ENCODE peak calls at places on chromosomes 11 and 22, in nine cellular contexts. Q is spleen, P is lower leg skin, N is colonic mucosa, W is left ventricle myocardium inferior, A is endothelial cell of umbilical vein, T is AG09309, V is GM06990, G is HFF-Myc. O is an unnamed sample.

GRCh38 chr22:23583836-23584235 is 3.7 kb upstream of the IGLL1 start:
- DNase-seq in Q (no peak), P (no peak), N (no peak), W (no peak), A (no peak), T (no peak), V (no peak), G (no peak), O (no peak)

GRCh38 chr22:38309614-38310517 is 7.4 kb downstream of the CSNK1E start:
- DNase-seq in Q (peak), P (no peak), N (no peak), W (no peak), A (no peak), T (no peak), V (no peak), G (no peak), O (no peak)

GRCh38 chr11:99911116-99911515 is 776.0 kb upstream of the ARHGAP42 start:
- DNase-seq in Q (no peak), P (no peak), N (no peak), W (no peak), A (no peak), T (no peak), V (no peak), G (no peak), O (no peak)

GRCh38 chr11:123434262-123434661 is 4.2 kb downstream of the GRAMD1B start:
- DNase-seq in Q (no peak), P (peak), N (no peak), W (no peak), A (peak), T (no peak), V (no peak), G (no peak), O (no peak)

GRCh38 chr22:23591203-23591791 is 11.2 kb upstream of the IGLL1 start:
- DNase-seq in Q (peak), P (no peak), N (peak), W (peak), A (peak), T (peak), V (peak), G (no peak), O (no peak)

GRCh38 chr11:79274636-79275315 is 166.1 kb downstream of the TENM4 start:
- DNase-seq in Q (no peak), P (peak), N (no peak), W (no peak), A (no peak), T (peak), V (no peak), G (peak), O (no peak)

GRCh38 chr22:36238348-36239149 is 778 bp downstream of the APOL2 start:
- DNase-seq in Q (peak), P (peak), N (peak), W (no peak), A (peak), T (no peak), V (no peak), G (no peak), O (no peak)

GRCh38 chr11:34250732-34251639 is 106.8 kb downstream of the ABTB2 start:
- DNase-seq in Q (peak), P (peak), N (peak), W (peak), A (peak), T (no peak), V (peak), G (no peak), O (peak)

GRCh38 chr11:126510621-126511370 is 155.3 kb downstream of the ST3GAL4 start:
- DNase-seq in Q (peak), P (no peak), N (no peak), W (no peak), A (no peak), T (no peak), V (no peak), G (no peak), O (no peak)

GRCh38 chr11:121024989-121025388 is 1.1 kb downstream of the TBCEL start:
- DNase-seq in Q (no peak), P (no peak), N (no peak), W (no peak), A (no peak), T (no peak), V (no peak), G (no peak), O (no peak)

GRCh38 chr11:44017443-44018126 is 30.2 kb upstream of the ACCSL start:
- DNase-seq in Q (no peak), P (peak), N (no peak), W (no peak), A (no peak), T (no peak), V (no peak), G (no peak), O (no peak)

DNA sequence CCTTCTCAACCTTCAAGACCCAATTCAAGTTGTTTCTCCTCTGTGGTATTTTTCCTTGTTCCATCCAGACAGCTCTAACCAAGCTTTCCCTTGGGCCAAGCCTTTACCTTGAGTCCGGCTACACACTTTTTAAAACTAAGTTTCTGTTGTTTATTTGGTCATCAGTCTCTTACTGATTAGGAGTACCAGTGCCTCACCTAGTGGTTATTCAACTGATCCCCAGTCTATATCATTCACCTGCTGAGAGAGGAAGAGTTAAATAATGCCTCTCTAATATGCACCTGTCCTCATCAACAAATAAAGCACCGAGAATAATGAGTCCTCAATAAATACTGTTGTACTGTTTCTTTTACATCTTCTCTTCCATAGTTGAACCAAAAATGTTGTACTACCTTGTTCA is 160.8 kb downstream of the MSANTD4 start:
- DNase-seq in Q (no peak), P (no peak), N (no peak), W (no peak), A (peak), T (no peak), V (no peak), G (no peak), O (no peak)
- TF ChIP-seq CTCF in Q (no peak), P (no peak), N (no peak), W (no peak), A (peak), T (no peak), V (peak), G (no peak), O (peak)

GRCh38 chr11:69280994-69281393 is 13.0 kb upstream of the MYEOV start:
- DNase-seq in Q (peak), P (no peak), N (no peak), W (no peak), A (no peak), T (peak), V (no peak), G (no peak), O (peak)
- H3K4me3 ChIP-seq in Q (no peak), P (no peak), N (no peak), W (no peak), A (no peak), T (no peak), V (no peak), G (no peak), O (no peak)

GRCh38 chr11:94034207-94034606 is 13.1 kb downstream of the HEPHL1 start:
- DNase-seq in Q (no peak), P (no peak), N (no peak), W (no peak), A (no peak), T (no peak), V (no peak), G (no peak), O (no peak)

GRCh38 chr11:94032725-94033124 is 11.6 kb downstream of the HEPHL1 start:
- DNase-seq in Q (no peak), P (no peak), N (no peak), W (no peak), A (no peak), T (no peak), V (no peak), G (no peak), O (no peak)

GRCh38 chr11:94032066-94032465 is 10.9 kb downstream of the HEPHL1 start:
- DNase-seq in Q (no peak), P (no peak), N (no peak), W (peak), A (no peak), T (no peak), V (no peak), G (no peak), O (no peak)

GRCh38 chr11:94031625-94032024 is 10.5 kb downstream of the HEPHL1 start:
- DNase-seq in Q (no peak), P (no peak), N (no peak), W (no peak), A (no peak), T (no peak), V (no peak), G (no peak), O (no peak)

GRCh38 chr11:94036096-94036495 is 14.9 kb downstream of the HEPHL1 start:
- DNase-seq in Q (no peak), P (no peak), N (no peak), W (no peak), A (no peak), T (no peak), V (no peak), G (no peak), O (no peak)
- TF ChIP-seq CTCF in Q (no peak), P (no peak), N (no peak), W (no peak), A (no peak), T (no peak), V (no peak), G (no peak), O (no peak)

GRCh38 chr22:50603511-50604255 is 3.1 kb downstream of the MAPK8IP2 start:
- DNase-seq in Q (no peak), P (no peak), N (no peak), W (no peak), A (no peak), T (no peak), V (no peak), G (no peak), O (peak)

GRCh38 chr22:50604623-50605348 is 4.2 kb downstream of the MAPK8IP2 start:
- DNase-seq in Q (peak), P (no peak), N (no peak), W (no peak), A (no peak), T (no peak), V (no peak), G (no peak), O (peak)

GRCh38 chr22:50602338-50602700 is 1.7 kb downstream of the MAPK8IP2 start:
- DNase-seq in Q (no peak), P (no peak), N (no peak), W (no peak), A (no peak), T (no peak), V (no peak), G (no peak), O (no peak)

GRCh38 chr22:50605349-50606074 is 4.9 kb downstream of the MAPK8IP2 start:
- DNase-seq in Q (peak), P (no peak), N (no peak), W (no peak), A (no peak), T (no peak), V (no peak), G (no peak), O (peak)

GRCh38 chr22:50604256-50604580 is 3.6 kb downstream of the MAPK8IP2 start:
- DNase-seq in Q (peak), P (no peak), N (no peak), W (no peak), A (no peak), T (no peak), V (no peak), G (no peak), O (no peak)
- H3K4me3 ChIP-seq in Q (no peak), P (no peak), N (no peak), W (no peak), A (no peak), T (no peak), V (no peak), G (no peak), O (no peak)

DNA sequence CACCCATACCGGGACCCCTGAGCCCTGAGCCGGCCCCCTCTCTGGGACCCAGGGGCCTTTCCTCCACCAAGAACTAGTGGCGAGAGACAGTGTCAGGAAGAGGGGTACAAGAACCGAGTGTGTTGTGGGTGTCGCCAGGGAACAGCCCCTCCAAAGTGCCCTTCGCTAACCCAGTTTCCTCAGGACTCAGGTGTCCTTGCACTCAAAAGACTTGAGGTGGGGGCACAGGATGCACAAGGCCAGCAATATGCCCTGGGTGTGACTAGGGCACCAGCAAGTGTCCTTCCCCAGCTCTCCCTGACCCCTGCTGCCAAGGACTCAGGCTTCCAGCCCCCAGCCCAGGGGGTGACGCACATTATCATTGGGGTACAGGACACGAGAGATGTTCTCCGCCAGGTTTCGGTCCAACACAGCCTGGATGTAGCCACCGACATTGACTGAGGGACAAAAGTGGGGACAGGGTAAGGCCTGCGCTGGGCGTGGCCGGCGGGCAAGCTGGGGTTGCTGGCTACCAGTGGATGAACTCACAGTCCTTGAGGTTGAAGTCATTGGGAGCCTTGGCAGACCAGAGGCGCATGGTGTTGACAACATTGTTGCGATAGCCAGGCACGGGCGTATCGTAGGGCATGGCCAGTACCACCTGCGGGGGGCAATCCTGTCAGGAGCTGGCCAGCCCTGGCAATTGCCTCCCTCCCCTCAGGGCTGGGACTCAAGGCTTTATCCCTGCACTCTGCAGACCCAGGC is 4.7 kb downstream of the PYGM start:
- DNase-seq in Q (peak), P (no peak), N (no peak), W (no peak), A (no peak), T (no peak), V (no peak), G (no peak), O (peak)
- TF ChIP-seq CTCF in Q (no peak), P (no peak), N (no peak), W (no peak), A (no peak), T (no peak), V (no peak), G (no peak), O (no peak)

GRCh38 chr22:47115921-47116320 is 353.5 kb downstream of the TBC1D22A start:
- DNase-seq in Q (no peak), P (peak), N (no peak), W (no peak), A (no peak), T (no peak), V (no peak), G (no peak), O (no peak)

GRCh38 chr22:47119181-47119580 is 356.7 kb downstream of the TBC1D22A start:
- DNase-seq in Q (no peak), P (no peak), N (no peak), W (no peak), A (no peak), T (no peak), V (no peak), G (no peak), O (no peak)

GRCh38 chr22:47115518-47115890 is 353.1 kb downstream of the TBC1D22A start:
- DNase-seq in Q (no peak), P (peak), N (no peak), W (no peak), A (no peak), T (no peak), V (no peak), G (no peak), O (no peak)

GRCh38 chr22:47114813-47115517 is 352.5 kb downstream of the TBC1D22A start:
- DNase-seq in Q (no peak), P (peak), N (no peak), W (no peak), A (no peak), T (no peak), V (no peak), G (no peak), O (no peak)

DNA sequence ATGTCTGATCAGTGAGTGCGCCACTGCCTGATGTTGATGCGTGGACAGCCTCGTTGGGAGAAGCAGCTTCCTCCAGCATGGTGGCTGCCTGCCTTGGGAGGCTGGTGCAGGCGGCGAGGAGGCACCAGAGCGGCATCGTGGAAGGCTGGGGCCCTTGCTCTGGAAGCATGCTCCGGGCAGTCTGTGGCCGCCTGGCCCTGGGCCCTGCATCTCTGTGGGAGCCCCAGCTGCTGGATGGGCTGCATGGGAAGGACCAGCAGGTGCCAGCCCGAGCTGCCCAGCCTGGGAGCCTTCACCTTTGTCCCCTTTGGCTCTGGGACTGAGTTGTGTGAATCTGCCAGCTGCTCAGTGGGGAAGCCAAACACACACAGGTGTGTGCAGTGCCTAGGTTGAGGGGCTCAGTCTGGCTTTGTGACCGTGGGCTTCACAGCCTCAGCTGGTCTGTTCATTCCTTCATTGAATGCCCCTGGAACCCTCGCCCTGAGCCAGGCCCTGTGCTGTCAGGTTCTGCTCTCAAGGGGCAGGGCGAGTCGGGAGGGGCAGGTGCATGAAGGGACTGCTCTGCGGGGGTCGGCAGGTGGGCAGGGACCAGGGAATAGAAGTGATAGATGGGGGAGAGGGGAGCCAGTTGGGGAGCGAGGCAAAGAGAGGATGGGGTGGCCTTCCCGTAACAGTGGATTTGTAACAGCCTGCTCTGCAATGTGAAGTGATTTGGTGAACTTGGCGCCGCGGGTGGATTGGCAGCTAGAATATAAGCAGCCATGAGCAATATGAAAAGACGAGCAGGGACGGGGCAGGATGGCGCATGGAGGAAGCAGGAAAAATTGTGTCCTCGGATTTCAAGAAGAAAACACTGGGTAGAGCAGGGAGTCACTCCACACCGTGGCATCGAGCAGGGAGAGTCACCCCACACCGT is 354.2 kb downstream of the TBC1D22A start:
- DNase-seq in Q (no peak), P (no peak), N (no peak), W (no peak), A (no peak), T (no peak), V (no peak), G (no peak), O (no peak)
- H3K4me3 ChIP-seq in Q (no peak), P (no peak), N (no peak), W (no peak), A (no peak), T (no peak), V (no peak), G (no peak), O (no peak)

GRCh38 chr11:47946682-47947575 is 33.4 kb upstream of the PTPRJ start:
- DNase-seq in Q (peak), P (peak), N (peak), W (peak), A (peak), T (peak), V (no peak), G (peak), O (peak)

GRCh38 chr11:47955356-47955755 is 25.0 kb upstream of the PTPRJ start:
- DNase-seq in Q (no peak), P (no peak), N (no peak), W (no peak), A (no peak), T (no peak), V (no peak), G (no peak), O (no peak)

GRCh38 chr11:47944555-47945128 is 35.7 kb upstream of the PTPRJ start:
- DNase-seq in Q (no peak), P (no peak), N (no peak), W (no peak), A (no peak), T (no peak), V (no peak), G (no peak), O (no peak)

GRCh38 chr11:47948137-47948536 is 32.2 kb upstream of the PTPRJ start:
- DNase-seq in Q (no peak), P (no peak), N (no peak), W (no peak), A (no peak), T (no peak), V (no peak), G (no peak), O (no peak)

GRCh38 chr11:47950396-47950795 is 30.0 kb upstream of the PTPRJ start:
- DNase-seq in Q (peak), P (no peak), N (no peak), W (no peak), A (no peak), T (no peak), V (peak), G (no peak), O (no peak)
- TF ChIP-seq CTCF in Q (no peak), P (no peak), N (no peak), W (no peak), A (no peak), T (no peak), V (no peak), G (no peak), O (no peak)

GRCh38 chr11:76260296-76260695 is 54.0 kb upstream of the WNT11 start:
- DNase-seq in Q (no peak), P (no peak), N (no peak), W (no peak), A (no peak), T (no peak), V (no peak), G (no peak), O (no peak)
- H3K4me3 ChIP-seq in Q (no peak), P (no peak), N (no peak), W (no peak), A (no peak), T (no peak), V (no peak), G (no peak), O (no peak)

GRCh38 chr22:18999416-18999815 is 63.3 kb upstream of the PRODH start:
- DNase-seq in Q (no peak), P (peak), N (no peak), W (no peak), A (no peak), T (no peak), V (no peak), G (no peak), O (no peak)

GRCh38 chr22:18997925-18998315 is 61.8 kb upstream of the PRODH start:
- DNase-seq in Q (no peak), P (peak), N (no peak), W (no peak), A (no peak), T (no peak), V (no peak), G (no peak), O (no peak)

GRCh38 chr22:19001204-19001603 is 65.1 kb upstream of the PRODH start:
- DNase-seq in Q (no peak), P (peak), N (no peak), W (no peak), A (no peak), T (no peak), V (no peak), G (no peak), O (no peak)

GRCh38 chr22:18997306-18997924 is 61.3 kb upstream of the PRODH start:
- DNase-seq in Q (no peak), P (peak), N (no peak), W (no peak), A (no peak), T (no peak), V (no peak), G (no peak), O (no peak)

DNA sequence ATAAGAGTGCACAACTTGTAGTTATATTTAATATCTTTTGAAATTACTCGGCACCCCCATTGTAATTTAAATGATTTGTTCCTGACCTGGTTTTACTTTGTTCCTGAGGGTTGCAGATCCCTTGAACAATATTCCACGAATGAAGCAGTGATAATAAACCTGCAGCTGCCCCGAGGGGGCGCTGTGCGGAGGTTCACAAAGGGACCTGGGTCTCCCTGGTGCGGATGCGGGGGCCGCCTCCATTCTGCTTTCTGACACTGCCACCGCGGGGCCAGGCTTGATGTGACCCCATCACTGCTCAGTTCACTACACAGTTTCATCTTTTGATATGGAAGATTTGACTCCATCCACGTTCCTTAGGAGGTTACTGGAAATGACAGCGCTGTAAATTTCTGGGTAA is 62.9 kb upstream of the PRODH start:
- DNase-seq in Q (no peak), P (peak), N (no peak), W (no peak), A (no peak), T (no peak), V (no peak), G (no peak), O (no peak)
- TF ChIP-seq CTCF in Q (no peak), P (no peak), N (no peak), W (no peak), A (peak), T (peak), V (peak), G (peak), O (no peak)

O was measured in RWPE2.